ENCODE peak calls at places on chromosomes 11 and 22, in five cellular contexts. I is ovary, S is RWPE2, O is fibroblast of lung, C is hepatocyte. D is an unnamed sample.

GRCh38 chr11:115643491-115643995 is 139.3 kb upstream of the CADM1 start:
- DNase-seq in I (no peak), S (no peak), O (no peak), C (no peak), D (no peak)

GRCh38 chr22:35192121-35192918 is 65.0 kb upstream of the HMGXB4 start:
- DNase-seq in I (no peak), S (no peak), O (no peak), C (no peak), D (peak; percentile 3)

GRCh38 chr22:46053563-46054090 is 76.7 kb upstream of the WNT7B start:
- DNase-seq in I (peak; percentile 86), S (peak; percentile 77), O (peak; percentile 60), C (no peak), D (peak; percentile 79)

GRCh38 chr22:34579519-34579918 is 486.4 kb upstream of the ISX start:
- DNase-seq in I (no peak), S (no peak), O (no peak), C (no peak), D (no peak)

GRCh38 chr22:49488943-49489342 is 338.7 kb downstream of the BRD1 start:
- DNase-seq in I (no peak), S (no peak), O (no peak), C (no peak), D (no peak)

GRCh38 chr22:35842954-35843353 is 125.3 kb downstream of the APOL5 start:
- DNase-seq in I (no peak), S (no peak), O (peak; percentile 54), C (peak; percentile 32), D (peak; percentile 58)

GRCh38 chr22:49142281-49142680 is 685.4 kb downstream of the BRD1 start:
- DNase-seq in I (no peak), S (no peak), O (no peak), C (no peak), D (no peak)

GRCh38 chr22:36233796-36234195 is 5.5 kb downstream of the APOL2 start:
- DNase-seq in I (no peak), S (no peak), O (no peak), C (no peak), D (no peak)

GRCh38 chr22:48359613-48359965 is 1468.1 kb downstream of the BRD1 start:
- DNase-seq in I (no peak), S (no peak), O (no peak), C (no peak), D (no peak)

GRCh38 chr22:31098633-31099110 is 8.7 kb downstream of the SELENOM start:
- DNase-seq in I (peak; percentile 52), S (no peak), O (no peak), C (peak; percentile 36), D (no peak)

GRCh38 chr11:1060410-1060809 is 14.3 kb upstream of the MUC2 start:
- DNase-seq in I (no peak), S (peak; percentile 40), O (no peak), C (no peak), D (no peak)

GRCh38 chr11:62558669-62559068 is 12.1 kb upstream of the AHNAK start:
- DNase-seq in I (no peak), S (no peak), O (no peak), C (no peak), D (no peak)

GRCh38 chr22:46073683-46074504 is 76.4 kb upstream of the PPARA start:
- DNase-seq in I (no peak), S (peak; percentile 37), O (no peak), C (no peak), D (peak; percentile 44)

GRCh38 chr22:27515091-27515523 is 286.4 kb downstream of the MN1 start:
- DNase-seq in I (no peak), S (no peak), O (peak; percentile 39), C (no peak), D (no peak)

GRCh38 chr22:27513021-27513420 is 288.5 kb downstream of the MN1 start:
- DNase-seq in I (no peak), S (no peak), O (no peak), C (no peak), D (no peak)

GRCh38 chr22:27514612-27515011 is 286.9 kb downstream of the MN1 start:
- DNase-seq in I (no peak), S (no peak), O (no peak), C (no peak), D (no peak)

GRCh38 chr22:27510024-27510423 is 291.5 kb downstream of the MN1 start:
- DNase-seq in I (no peak), S (no peak), O (no peak), C (no peak), D (no peak)

GRCh38 chr22:27512283-27512761 is 289.2 kb downstream of the MN1 start:
- DNase-seq in I (peak; percentile 96), S (peak; percentile 87), O (peak; percentile 92), C (peak; percentile 62), D (peak; percentile 98)
- TF ChIP-seq CTCF in I (no peak), S (no peak), O (no peak), C (no peak), D (no peak)

DNA sequence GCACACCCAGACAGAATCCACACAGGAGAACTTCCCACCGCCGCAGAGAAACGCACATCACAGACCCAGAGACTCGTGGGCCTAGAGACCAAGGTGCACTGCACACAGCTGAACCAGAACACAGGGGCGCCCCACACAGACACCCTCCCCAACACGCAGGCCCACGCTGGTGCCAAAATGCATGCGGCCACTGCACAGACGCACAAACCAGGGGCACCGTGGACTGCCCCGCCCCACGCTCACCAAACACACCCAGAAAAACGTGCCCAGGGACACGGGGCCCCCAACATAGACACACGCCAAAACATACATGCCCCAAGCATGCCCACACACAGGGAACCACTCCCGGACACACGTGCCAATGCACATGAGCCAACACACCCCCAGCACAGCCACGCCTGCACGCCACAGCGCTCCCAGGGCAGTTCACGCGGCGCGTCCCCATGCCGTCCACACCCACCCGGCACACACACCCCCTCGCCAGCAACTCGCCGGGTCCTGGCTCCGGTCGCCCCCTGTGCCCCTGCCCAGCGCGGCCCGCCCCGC is 7.8 kb downstream of the ELFN2 start:
- DNase-seq in I (no peak), S (no peak), O (no peak), C (no peak), D (no peak)
- H3K4me3 ChIP-seq in I (no peak overlapping the region), S (peak overlapping the region; percentile 26), O (peak overlapping the region; percentile 14), C (no peak overlapping the region), D (peak overlapping the region; percentile 35)

DNA sequence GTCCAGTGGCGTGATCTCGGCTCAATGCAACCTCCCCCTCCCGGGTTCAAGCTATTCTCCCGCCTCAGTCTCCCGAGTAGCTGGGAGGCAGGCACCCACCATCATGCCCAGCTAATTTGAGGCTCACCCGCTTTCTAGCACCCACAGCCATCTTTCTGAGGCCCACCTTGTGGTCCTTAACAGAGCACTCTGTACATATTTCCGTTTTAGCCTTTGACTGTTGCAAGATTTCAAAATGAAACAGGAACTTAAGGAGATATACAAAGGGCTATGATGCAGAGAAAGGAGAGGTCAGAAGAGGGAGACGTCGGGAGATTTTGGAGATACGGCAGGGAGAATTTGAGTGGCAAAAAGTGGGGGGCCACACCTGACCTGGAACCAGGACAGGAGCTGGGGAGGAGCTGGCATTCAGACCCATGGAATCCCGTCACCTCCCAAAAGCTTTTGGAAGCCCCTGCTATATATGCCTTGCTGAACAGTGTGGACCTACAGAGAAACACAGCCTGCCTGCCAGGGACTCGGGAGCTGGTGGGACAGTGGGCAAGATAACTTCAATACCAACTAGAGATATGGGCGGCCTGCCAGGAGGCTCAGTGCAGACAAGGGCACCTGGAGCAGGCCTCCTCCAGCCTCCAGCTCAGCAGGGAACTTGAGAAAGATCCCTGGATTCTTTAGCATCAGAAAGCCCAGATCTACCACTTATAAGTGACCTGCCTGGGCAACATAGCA is 8.0 kb upstream of the CLCF1 start:
- DNase-seq in I (peak; percentile 26), S (no peak), O (no peak), C (no peak), D (no peak)
- TF ChIP-seq CTCF in I (no peak), S (no peak), O (no peak), C (no peak), D (no peak)

DNA sequence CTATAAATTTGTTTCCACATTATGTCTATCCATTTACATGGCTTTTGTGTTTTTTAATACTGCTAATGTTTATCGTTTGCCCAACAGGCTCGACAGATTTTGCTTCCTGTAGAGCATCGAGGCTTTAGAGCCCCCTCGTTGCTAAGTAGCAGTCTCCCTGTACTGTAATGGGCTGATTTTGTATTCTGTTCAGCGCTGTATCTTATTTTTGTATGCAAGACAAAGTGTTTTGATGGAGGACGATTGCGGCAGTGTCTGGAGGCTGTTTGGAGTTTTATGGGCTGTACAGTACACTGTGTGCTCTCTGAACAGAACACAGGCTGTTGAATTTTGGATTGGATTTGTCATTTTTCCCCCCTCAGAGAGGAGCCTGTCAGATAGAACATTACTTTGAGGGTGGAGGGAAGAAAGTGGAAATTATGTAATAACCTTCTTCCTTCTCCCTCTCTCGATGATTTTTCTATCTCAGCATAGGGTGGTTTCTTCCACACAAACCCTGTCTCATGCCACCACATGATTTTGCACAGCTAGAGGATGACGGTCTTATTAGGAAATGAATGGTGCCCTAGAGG is 104.4 kb downstream of the ZBTB16 start:
- DNase-seq in I (no peak), S (no peak), O (peak; percentile 82), C (peak; percentile 53), D (peak; percentile 69)
- H3K4me3 ChIP-seq in I (peak overlapping the region; percentile 15), S (no peak overlapping the region), O (no peak overlapping the region), C (no peak overlapping the region), D (no peak overlapping the region)

D was measured in cardiac fibroblast.